ENCODE peak calls at places on chromosomes 4 and X, in eight cellular contexts. R, K, Y, Q, M, L, S and Z are unnamed samples.

GRCh38 chr4:43835869-43836268 is 612.7 kb downstream of the KCTD8 start:
- DNase-seq in R (no peak), K (no peak), Y (no peak), Q (no peak), M (no peak), L (no peak), S (no peak), Z (no peak)

GRCh38 chrX:108087792-108088191 is 3.5 kb downstream of the PSMD10 start:
- DNase-seq in R (no peak), K (no peak), Y (no peak), Q (no peak), M (no peak), L (no peak), S (no peak), Z (no peak)

GRCh38 chrX:135346975-135347374 is 37.7 kb downstream of the ETDC start:
- DNase-seq in R (no peak), K (no peak), Y (no peak), Q (no peak), M (no peak), L (peak; percentile 69), S (peak; percentile 32), Z (no peak)

GRCh38 chrX:102979536-102979935 is 42.5 kb downstream of the RAB40AL start:
- DNase-seq in R (no peak), K (no peak), Y (no peak), Q (no peak), M (no peak), L (no peak), S (no peak), Z (peak; percentile 7)

GRCh38 chr4:38062088-38062893 is 102.1 kb downstream of the PTTG2 start:
- DNase-seq in R (peak; percentile 60), K (peak; percentile 73), Y (peak; percentile 44), Q (peak; percentile 86), M (peak; percentile 92), L (peak; percentile 86), S (peak; percentile 91), Z (peak; percentile 41)

GRCh38 chr4:6873291-6873690 is 36.3 kb upstream of the TBC1D14 start:
- DNase-seq in R (peak; percentile 44), K (no peak), Y (no peak), Q (no peak), M (no peak), L (peak; percentile 35), S (peak; percentile 25), Z (no peak)

GRCh38 chr4:39096847-39097246 is 34.8 kb downstream of the KLHL5 start:
- DNase-seq in R (no peak), K (no peak), Y (no peak), Q (no peak), M (no peak), L (no peak), S (no peak), Z (no peak)

GRCh38 chrX:15956684-15957083 is 102.1 kb upstream of the AP1S2 start:
- DNase-seq in R (no peak), K (no peak), Y (no peak), Q (peak; percentile 14), M (no peak), L (no peak), S (peak; percentile 4), Z (no peak)

GRCh38 chrX:43386872-43387271 is 269.2 kb upstream of the MAOA start:
- DNase-seq in R (no peak), K (no peak), Y (no peak), Q (no peak), M (no peak), L (no peak), S (no peak), Z (no peak)

GRCh38 chr4:121674696-121675095 is 22.1 kb downstream of the ANXA5 start:
- DNase-seq in R (no peak), K (no peak), Y (no peak), Q (no peak), M (no peak), L (no peak), S (no peak), Z (no peak)

GRCh38 chrX:68842781-68843581 is 14.2 kb downstream of the EFNB1 start:
- DNase-seq in R (no peak), K (peak; percentile 58), Y (no peak), Q (no peak), M (no peak), L (peak; percentile 45), S (no peak), Z (no peak)

GRCh38 chr4:149194061-149194460 is 621.6 kb downstream of the IQCM start:
- DNase-seq in R (no peak), K (no peak), Y (no peak), Q (no peak), M (no peak), L (no peak), S (no peak), Z (no peak)

DNA sequence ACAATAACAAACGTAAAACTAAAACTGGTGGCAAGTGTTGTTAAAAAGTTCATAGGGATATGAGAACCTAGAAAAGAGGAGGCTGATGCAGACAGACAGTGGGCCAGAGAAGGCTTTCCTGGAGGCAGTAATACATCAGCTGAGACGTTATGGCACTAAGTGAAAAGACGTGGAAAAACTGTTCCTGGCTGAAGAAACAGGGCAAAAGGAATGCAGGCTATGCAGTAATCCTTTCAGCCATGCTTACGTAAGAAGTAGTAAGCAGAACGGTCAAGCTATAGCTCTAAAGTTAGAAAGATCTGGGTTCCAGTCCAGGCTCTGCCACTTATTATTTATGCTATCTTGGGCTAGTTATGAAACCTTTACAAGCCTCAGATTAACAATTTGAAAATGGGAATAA is 6.4 kb downstream of the LAMTOR3 start:
- DNase-seq in R (no peak), K (no peak), Y (no peak), Q (peak; percentile 19), M (peak; percentile 63), L (peak; percentile 33), S (peak; percentile 37), Z (no peak)
- TF ChIP-seq CTCF in R (no peak), K (no peak), Y (no peak), Q (no peak), M (no peak), L (no peak), S (no peak), Z (no peak)

GRCh38 chr4:174828845-174829701 is at the start of gene GLRA3:
- DNase-seq in R (peak; percentile 81), K (peak; percentile 68), Y (no peak), Q (peak; percentile 84), M (peak; percentile 37), L (peak; percentile 44), S (peak; percentile 65), Z (no peak)
- H3K4me3 ChIP-seq in R (peak within 1 kb of the TSS; percentile 63), K (peak within 1 kb of the TSS; percentile 34), Y (no peak within 1 kb of the TSS), Q (peak within 1 kb of the TSS; percentile 24), M (peak within 1 kb of the TSS; percentile 19), L (peak within 1 kb of the TSS; percentile 39), S (peak within 1 kb of the TSS; percentile 30), Z (no peak within 1 kb of the TSS)

GRCh38 chrX:12896935-12897334 is 9.5 kb upstream of the TLR8 start:
- DNase-seq in R (no peak), K (no peak), Y (no peak), Q (no peak), M (no peak), L (no peak), S (no peak), Z (no peak)

GRCh38 chrX:12891167-12891566 is 15.3 kb upstream of the TLR8 start:
- DNase-seq in R (no peak), K (no peak), Y (no peak), Q (no peak), M (no peak), L (no peak), S (no peak), Z (no peak)

GRCh38 chrX:12895856-12896255 is 10.6 kb upstream of the TLR8 start:
- DNase-seq in R (no peak), K (no peak), Y (no peak), Q (no peak), M (peak; percentile 46), L (peak; percentile 48), S (peak; percentile 55), Z (no peak)

GRCh38 chrX:12891915-12892506 is 14.4 kb upstream of the TLR8 start:
- DNase-seq in R (no peak), K (no peak), Y (no peak), Q (no peak), M (no peak), L (no peak), S (no peak), Z (no peak)

GRCh38 chrX:12894074-12894691 is 12.2 kb upstream of the TLR8 start:
- DNase-seq in R (peak; percentile 21), K (peak; percentile 55), Y (peak; percentile 25), Q (peak; percentile 66), M (peak; percentile 37), L (peak; percentile 38), S (peak; percentile 20), Z (no peak)
- TF ChIP-seq CTCF in R (peak; percentile 50), K (peak; percentile 59), Y (peak; percentile 56), Q (peak; percentile 63), M (peak; percentile 79), L (peak; percentile 66), S (peak; percentile 65), Z (peak; percentile 52)

GRCh38 chr4:80195441-80196139 is 1.7 kb upstream of the PRDM8 start:
- DNase-seq in R (no peak), K (no peak), Y (no peak), Q (no peak), M (no peak), L (no peak), S (no peak), Z (no peak)

GRCh38 chr4:80196259-80197131 is 808 bp upstream of the PRDM8 start:
- DNase-seq in R (no peak), K (no peak), Y (no peak), Q (no peak), M (no peak), L (no peak), S (no peak), Z (no peak)

GRCh38 chr4:80199004-80199579 is 1.8 kb downstream of the PRDM8 start:
- DNase-seq in R (no peak), K (no peak), Y (no peak), Q (no peak), M (no peak), L (no peak), S (no peak), Z (no peak)

GRCh38 chr4:80197601-80198444 is 520 bp downstream of the PRDM8 start:
- DNase-seq in R (no peak), K (peak; percentile 55), Y (no peak), Q (no peak), M (no peak), L (peak; percentile 6), S (peak; percentile 10), Z (no peak)

DNA sequence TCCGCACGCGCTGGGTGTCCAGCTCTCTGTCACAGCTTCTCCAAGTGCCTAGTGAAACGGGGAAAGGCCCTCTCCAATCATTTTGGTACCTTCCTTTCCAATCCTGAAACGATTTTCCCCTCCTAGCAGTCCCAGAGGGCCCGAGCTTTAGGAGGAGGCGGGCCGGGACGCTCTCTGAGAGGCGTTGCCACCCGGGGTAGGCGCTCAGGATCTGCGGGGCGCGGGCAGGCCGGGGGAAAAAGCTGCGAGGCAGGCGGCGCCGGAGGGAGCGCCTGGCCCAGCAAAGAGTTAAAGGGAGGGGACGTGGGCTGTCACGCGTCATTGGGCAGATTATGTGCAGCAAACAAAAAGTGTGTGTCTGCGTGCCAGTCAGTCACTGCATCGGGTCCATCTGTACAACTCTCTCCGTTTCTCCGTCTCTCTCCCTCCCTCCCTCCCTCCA is at the start of gene PRDM8:
- DNase-seq in R (no peak), K (no peak), Y (no peak), Q (no peak), M (no peak), L (no peak), S (peak; percentile 9), Z (no peak)
- H3K4me3 ChIP-seq in R (peak within 1 kb of the TSS; percentile 30), K (peak within 1 kb of the TSS; percentile 42), Y (peak within 1 kb of the TSS; percentile 26), Q (no peak within 1 kb of the TSS), M (peak within 1 kb of the TSS; percentile 47), L (peak within 1 kb of the TSS; percentile 22), S (peak within 1 kb of the TSS; percentile 37), Z (no peak within 1 kb of the TSS)

GRCh38 chr4:106478152-106478551 is 109.6 kb upstream of the GIMD1 start:
- DNase-seq in R (no peak), K (no peak), Y (no peak), Q (no peak), M (no peak), L (no peak), S (no peak), Z (no peak)
- TF ChIP-seq CTCF in R (no peak), K (no peak), Y (no peak), Q (no peak), M (no peak), L (no peak), S (no peak), Z (no peak)